ENCODE peak calls at places on chromosomes 6 and 20, in six cellular contexts. Y is prostate gland, D is epithelial cell of esophagus, J is left ventricle myocardium inferior, K is A673, C is kidney epithelial cell. I is an unnamed sample.

GRCh38 chr20:35369804-35370203 is 42.0 kb downstream of the UQCC1 start:
- DNase-seq in J (no peak), K (no peak), C (peak), D (peak), Y (no peak), I (no peak)

GRCh38 chr20:18596270-18596669 is 8.4 kb downstream of the DTD1 start:
- DNase-seq in K (no peak), C (no peak), J (no peak), Y (no peak), D (no peak), I (no peak)

GRCh38 chr20:25706793-25707192 is 10.1 kb upstream of the ZNF337 start:
- DNase-seq in Y (no peak), J (no peak), D (peak), K (no peak), C (no peak), I (no peak)

GRCh38 chr6:106973841-106974336 is 640 bp downstream of the CD24 start:
- DNase-seq in C (no peak), Y (peak), D (peak), J (no peak), K (no peak), I (peak)

GRCh38 chr6:137282253-137282652 is 63.1 kb upstream of the IFNGR1 start:
- DNase-seq in D (no peak), C (no peak), J (no peak), K (no peak), Y (no peak), I (no peak)

GRCh38 chr6:98136333-98136732 is 698.0 kb upstream of the POU3F2 start:
- DNase-seq in D (no peak), J (no peak), C (no peak), Y (no peak), K (no peak), I (no peak)

GRCh38 chr20:45402946-45403345 is 5.1 kb upstream of the DBNDD2 start:
- DNase-seq in C (no peak), K (no peak), J (no peak), Y (no peak), D (no peak), I (no peak)

GRCh38 chr6:111972714-111973678 is 80.9 kb upstream of the CCN6 start:
- DNase-seq in J (peak), Y (no peak), K (peak), D (peak), C (peak), I (no peak)

GRCh38 chr20:18851556-18852098 is 38.0 kb downstream of the SCP2D1 start:
- DNase-seq in J (no peak), C (no peak), Y (no peak), K (no peak), D (peak), I (no peak)

GRCh38 chr20:44461142-44461802 is 14.4 kb upstream of the TTPAL start:
- DNase-seq in D (no peak), C (no peak), J (no peak), K (no peak), Y (no peak), I (no peak)

GRCh38 chr6:165600606-165601005 is 62.4 kb downstream of the PDE10A start:
- DNase-seq in D (no peak), Y (no peak), K (no peak), J (no peak), C (no peak), I (no peak)

GRCh38 chr6:47083586-47084047 is 41.5 kb upstream of the ADGRF1 start:
- DNase-seq in D (peak), J (peak), K (peak), C (no peak), Y (peak), I (peak)

GRCh38 chr6:108733706-108734105 is 114.5 kb upstream of the ARMC2 start:
- DNase-seq in J (no peak), Y (no peak), K (no peak), D (no peak), C (no peak), I (no peak)

GRCh38 chr20:38987777-38988176 is 25.6 kb downstream of the DHX35 start:
- DNase-seq in D (no peak), J (no peak), Y (no peak), C (no peak), K (peak), I (no peak)

GRCh38 chr6:56652994-56653393 is 10.3 kb upstream of the DST start:
- DNase-seq in C (peak), J (no peak), Y (no peak), D (peak), K (peak), I (no peak)

GRCh38 chr6:161050134-161050765 is 58.7 kb downstream of the MAP3K4 start:
- DNase-seq in Y (no peak), D (no peak), C (no peak), J (no peak), K (no peak), I (no peak)

GRCh38 chr6:87904041-87904440 is 143.6 kb upstream of the SPACA1 start:
- DNase-seq in Y (no peak), J (no peak), C (no peak), K (no peak), D (no peak), I (no peak)
- H3K4me3 ChIP-seq in Y (no peak), J (no peak), C (no peak), K (no peak), D (no peak), I (no peak)

GRCh38 chr6:87026961-87027360 is 67.9 kb downstream of the CGA start:
- DNase-seq in K (no peak), D (no peak), C (no peak), Y (no peak), J (no peak), I (no peak)
- TF ChIP-seq CTCF in K (no peak), D (no peak), C (no peak), Y (no peak), J (no peak), I (no peak)

GRCh38 chr6:167350731-167351655 is 26.1 kb downstream of the TTLL2 start:
- DNase-seq in Y (peak), K (peak), C (peak), J (peak), D (peak), I (peak)
- H3K4me3 ChIP-seq in Y (peak), K (peak), C (peak), J (peak), D (peak), I (peak)

DNA sequence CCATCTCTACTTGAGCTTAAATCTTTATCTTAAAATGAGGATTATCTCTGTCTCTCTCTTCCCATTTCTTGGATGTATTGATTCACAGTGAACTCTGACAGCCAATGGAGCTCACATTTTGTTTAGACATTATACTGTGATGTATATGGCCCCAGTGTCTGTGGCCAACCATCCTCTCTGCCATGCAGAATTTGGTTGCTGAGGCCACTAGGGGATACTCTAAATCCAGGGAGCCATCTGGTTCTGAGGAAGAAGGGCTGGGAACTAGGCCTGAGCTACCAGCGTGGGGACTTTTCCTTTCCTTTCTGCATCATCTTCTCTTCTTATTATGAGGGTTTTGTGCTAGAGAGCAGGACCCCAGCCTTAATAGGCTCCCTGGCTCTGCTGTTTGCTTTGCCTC is 59.1 kb upstream of the RIPOR2 start:
- DNase-seq in K (no peak), C (no peak), D (no peak), Y (no peak), J (no peak), I (no peak)
- TF ChIP-seq CTCF in K (peak), C (no peak), D (no peak), Y (no peak), J (no peak), I (no peak)

DNA sequence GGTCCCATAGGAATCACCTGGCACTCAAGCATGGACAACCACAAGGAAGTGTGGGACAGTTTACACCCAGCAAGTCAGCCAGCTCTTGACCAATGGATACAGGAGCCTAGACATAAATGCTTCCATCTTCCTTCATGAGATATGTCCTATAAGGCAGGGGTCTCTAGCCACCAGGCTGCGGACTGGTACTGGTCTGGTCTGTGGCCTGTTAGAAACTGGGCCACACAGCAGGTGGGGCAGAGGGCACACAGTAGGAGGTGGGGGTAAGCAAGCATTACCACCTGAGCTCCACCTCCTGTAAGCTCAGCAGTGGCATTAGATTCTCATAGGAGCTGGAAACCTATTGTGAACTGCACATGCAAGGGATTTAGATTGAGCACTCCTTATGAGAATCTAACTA is 437.1 kb downstream of the CD109 start:
- DNase-seq in C (no peak), D (no peak), K (no peak), J (no peak), Y (no peak), I (no peak)
- H3K4me3 ChIP-seq in C (no peak), D (no peak), K (no peak), J (no peak), Y (no peak), I (no peak)

DNA sequence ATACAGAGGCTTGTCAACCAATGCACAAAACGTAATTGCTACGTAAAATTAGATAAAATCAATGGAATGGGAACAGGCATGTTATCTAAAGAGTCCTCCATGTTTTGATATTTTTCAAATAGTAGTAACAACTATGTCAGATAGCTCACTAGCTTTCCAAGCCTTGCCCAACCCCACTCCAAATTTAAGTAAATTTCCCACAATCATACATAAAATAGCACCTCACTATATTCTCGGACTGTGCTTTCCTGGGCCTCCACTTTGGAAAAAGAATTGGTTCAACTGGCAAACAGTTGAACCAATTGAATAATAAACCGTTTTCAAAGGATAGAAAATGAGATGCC is 3.6 kb downstream of the HAO1 start:
- DNase-seq in K (no peak), Y (no peak), J (no peak), D (no peak), C (no peak), I (no peak)
- TF ChIP-seq CTCF in K (no peak), Y (no peak), J (peak), D (no peak), C (no peak), I (no peak)

GRCh38 chr6:26536571-26537159 is 1.5 kb upstream of the HMGN4 start:
- DNase-seq in D (no peak), J (no peak), Y (no peak), C (no peak), K (peak), I (no peak)
- H3K4me3 ChIP-seq in D (peak), J (peak), Y (peak), C (peak), K (peak), I (peak)

I was measured in upper lobe of right lung.